ENCODE peak calls at places on chromosomes 3 and 15, in seven cellular contexts. M is GM20000; L is NCI-H2171 treated with DMSO at 0.1 percent for 48 hours; Y is heart left ventricle; Z is stimulated activated naive CD4-positive, alpha-beta T cell; X is fibroblast of mammary gland; D is NCI-H1105 treated with DMSO at 0.1 percent for 48 hours. W is an unnamed sample.

GRCh38 chr3:23991236-23992050 is 46.4 kb downstream of the NR1D2 start:
- DNase-seq in D (peak), M (no peak), X (no peak), Z (no peak), Y (no peak), L (no peak), W (no peak)

GRCh38 chr15:64452988-64453688 is 7.2 kb upstream of the ZNF609 start:
- DNase-seq in L (peak), Z (no peak), D (peak), X (no peak), M (no peak), Y (peak), W (peak)

GRCh38 chr15:52790166-52790708 is at the start of gene ONECUT1:
- DNase-seq in M (peak), L (peak), Z (peak), X (peak), Y (peak), D (peak), W (peak)

GRCh38 chr3:149813367-149814281 is 609 bp downstream of the RNF13 start:
- DNase-seq in Y (peak), L (peak), D (peak), Z (peak), M (no peak), X (peak), W (no peak)

GRCh38 chr3:102123590-102124190 is 274.4 kb downstream of the NFKBIZ start:
- DNase-seq in M (no peak), Z (no peak), Y (peak), D (no peak), L (no peak), X (peak), W (no peak)

GRCh38 chr3:50254577-50255250 is 14.2 kb upstream of the SEMA3B start:
- DNase-seq in D (no peak), Y (peak), M (no peak), L (no peak), Z (no peak), X (peak), W (peak)

GRCh38 chr3:155791190-155791589 is 14.9 kb downstream of the C3orf33 start:
- DNase-seq in Z (no peak), D (no peak), M (no peak), Y (no peak), X (peak), L (no peak), W (no peak)

GRCh38 chr3:190167936-190168680 is 47.4 kb upstream of the P3H2 start:
- DNase-seq in Y (no peak), D (no peak), L (no peak), Z (no peak), M (no peak), X (no peak), W (no peak)

GRCh38 chr3:58072046-58072445 is 63.8 kb downstream of the FLNB start:
- DNase-seq in X (peak), L (no peak), D (no peak), Z (no peak), M (no peak), Y (no peak), W (peak)

GRCh38 chr15:36364377-36364776 is 215.0 kb upstream of the CDIN1 start:
- DNase-seq in Y (no peak), D (no peak), L (no peak), X (peak), M (no peak), Z (no peak), W (no peak)

GRCh38 chr3:160180581-160181216 is 44.5 kb upstream of the C3orf80 start:
- DNase-seq in L (no peak), M (no peak), X (peak), Z (no peak), Y (no peak), D (no peak), W (peak)

GRCh38 chr3:173007079-173007723 is 133.8 kb downstream of the SPATA16 start:
- DNase-seq in X (no peak), D (no peak), M (no peak), L (no peak), Z (no peak), Y (no peak), W (no peak)

GRCh38 chr15:78695046-78695671 is 54.1 kb upstream of the CHRNB4 start:
- DNase-seq in Z (no peak), Y (no peak), L (no peak), D (no peak), X (no peak), M (no peak), W (no peak)

GRCh38 chr15:28953573-28954195 is 67.9 kb downstream of the APBA2 start:
- DNase-seq in X (no peak), Z (no peak), D (no peak), Y (no peak), L (no peak), M (no peak), W (no peak)

GRCh38 chr3:106399773-106400172 is 531.0 kb upstream of the CBLB start:
- DNase-seq in Z (no peak), Y (no peak), L (no peak), D (no peak), X (no peak), M (no peak), W (no peak)

GRCh38 chr3:126005951-126006350 is 37.0 kb downstream of the ROPN1B start:
- DNase-seq in M (no peak), Y (no peak), Z (no peak), D (no peak), L (no peak), X (peak), W (no peak)

GRCh38 chr3:46987485-46988401 is 8.3 kb downstream of the NBEAL2 start:
- DNase-seq in Z (peak), X (no peak), L (no peak), M (peak), D (no peak), Y (peak), W (no peak)

GRCh38 chr15:60469893-60470641 is 8.9 kb downstream of the ICE2 start:
- DNase-seq in Y (no peak), Z (no peak), X (no peak), L (no peak), D (no peak), M (no peak), W (no peak)

GRCh38 chr3:57582470-57583168 is 14.5 kb downstream of the ARF4 start:
- DNase-seq in M (no peak), L (peak), X (no peak), Z (no peak), Y (no peak), D (no peak), W (no peak)

GRCh38 chr3:64554086-64554920 is 133.5 kb downstream of the ADAMTS9 start:
- DNase-seq in M (no peak), L (no peak), Z (no peak), X (no peak), D (no peak), Y (no peak), W (no peak)

GRCh38 chr3:179446501-179446900 is 4.8 kb downstream of the GNB4 start:
- DNase-seq in M (no peak), Z (no peak), D (peak), Y (no peak), X (peak), L (no peak), W (peak)

GRCh38 chr15:29132786-29133185 is 136.8 kb downstream of the NSMCE3 start:
- DNase-seq in M (no peak), X (no peak), Z (no peak), Y (no peak), L (no peak), D (no peak), W (no peak)

W was measured in G401.